ENCODE peak calls at places on chromosomes 13 and 19, in seven cellular contexts. M is upper lobe of right lung, D is psoas muscle, V is fibroblast of mammary gland, E is kidney, F is tibial artery, U is fibroblast of lung. N is an unnamed sample.

GRCh38 chr13:93234459-93234858 is 7.9 kb downstream of the GPC6 start:
- DNase-seq in F (no peak), M (no peak), D (no peak), V (no peak), U (no peak), E (no peak), N (no peak)

GRCh38 chr19:52138614-52139290 is 986 bp downstream of the ZNF616 start:
- DNase-seq in M (no peak), V (peak; percentile 16), U (no peak), D (no peak), E (no peak), F (peak; percentile 23), N (peak; percentile 12)

GRCh38 chr13:40613192-40613818 is 53.1 kb downstream of the FOXO1 start:
- DNase-seq in E (no peak), F (no peak), M (no peak), D (no peak), V (no peak), U (no peak), N (no peak)

GRCh38 chr13:110391273-110391672 is 84.2 kb downstream of the COL4A2 start:
- DNase-seq in D (no peak), M (no peak), E (no peak), V (peak; percentile 50), F (no peak), U (peak; percentile 52), N (peak; percentile 61)

GRCh38 chr19:18464646-18465045 is 26.7 kb upstream of the ISYNA1 start:
- DNase-seq in D (peak; percentile 87), U (peak; percentile 98), V (peak; percentile 92), F (peak; percentile 95), E (peak; percentile 91), M (peak; percentile 78), N (peak; percentile 89)

GRCh38 chr13:105914637-105915036 is 620.8 kb downstream of the EFNB2 start:
- DNase-seq in F (no peak), U (peak; percentile 98), D (no peak), M (no peak), V (peak; percentile 88), E (no peak), N (peak; percentile 80)

GRCh38 chr13:66425741-66426140 is 804.4 kb downstream of the PCDH9 start:
- DNase-seq in U (peak; percentile 53), V (peak; percentile 82), E (no peak), F (no peak), M (no peak), D (no peak), N (peak; percentile 25)

GRCh38 chr13:94415484-94415883 is 64.0 kb downstream of the DCT start:
- DNase-seq in U (no peak), V (no peak), M (no peak), E (no peak), D (no peak), F (no peak), N (no peak)

GRCh38 chr13:26882731-26883130 is 122.1 kb upstream of the GPR12 start:
- DNase-seq in F (no peak), U (no peak), D (no peak), E (no peak), M (no peak), V (no peak), N (no peak)

GRCh38 chr19:49570138-49570856 is 10.1 kb downstream of the NOSIP start:
- DNase-seq in M (no peak), U (peak; percentile 89), V (peak; percentile 91), D (no peak), E (no peak), F (peak; percentile 51), N (peak; percentile 92)

GRCh38 chr19:3535235-3535921 is 3.6 kb upstream of the TEKTIP1 start:
- DNase-seq in F (no peak), E (peak; percentile 73), V (no peak), U (no peak), M (no peak), D (no peak), N (no peak)

GRCh38 chr19:3533020-3533408 is 6.0 kb upstream of the TEKTIP1 start:
- DNase-seq in U (no peak), V (no peak), F (no peak), D (no peak), E (no peak), M (no peak), N (no peak)

GRCh38 chr19:3536429-3537100 is 2.4 kb upstream of the TEKTIP1 start:
- DNase-seq in U (no peak), F (peak; percentile 32), D (peak; percentile 78), V (no peak), E (peak; percentile 74), M (no peak), N (no peak)

GRCh38 chr19:3533563-3534216 is 5.3 kb upstream of the TEKTIP1 start:
- DNase-seq in M (no peak), U (no peak), V (no peak), F (no peak), D (no peak), E (no peak), N (no peak)

DNA sequence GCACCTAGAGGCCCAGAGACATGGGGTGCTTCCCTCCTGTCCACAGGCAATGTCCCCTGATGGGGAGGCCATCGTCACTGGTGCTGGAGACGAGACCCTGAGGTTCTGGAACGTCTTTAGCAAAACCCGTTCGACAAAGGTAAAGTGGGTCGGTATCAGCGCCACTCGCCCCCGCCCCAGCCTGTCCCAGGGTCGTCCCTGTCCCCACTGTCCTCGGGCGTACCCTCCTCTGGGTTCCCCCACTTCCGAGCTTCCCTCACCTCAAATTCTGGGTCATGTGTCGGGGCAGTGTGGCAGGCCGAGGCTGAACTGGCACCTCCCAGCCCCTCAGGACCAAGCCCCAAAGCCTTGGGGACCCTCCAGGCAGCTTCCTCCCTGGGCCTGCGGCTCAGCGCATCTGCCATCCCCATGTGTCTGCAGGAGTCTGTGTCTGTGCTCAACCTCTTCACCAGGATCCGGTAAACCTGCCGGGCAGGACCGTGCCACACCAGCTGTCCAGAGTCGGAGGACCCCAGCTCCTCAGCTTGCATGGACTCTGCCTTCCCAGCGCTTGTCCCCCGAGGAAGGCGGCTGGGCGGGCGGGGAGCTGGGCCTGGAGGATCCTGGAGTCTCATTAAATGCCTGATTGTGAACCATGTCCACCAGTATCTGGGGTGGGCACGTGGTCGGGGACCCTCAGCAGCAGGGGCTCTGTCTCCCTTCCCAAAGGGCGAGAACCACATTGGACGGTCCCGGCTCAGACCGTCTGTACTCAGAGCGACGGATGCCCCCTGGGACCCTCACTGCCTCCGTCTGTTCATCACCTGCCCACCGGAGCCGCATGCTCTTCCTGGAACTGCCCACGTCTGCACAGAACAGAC is 4.4 kb upstream of the TEKTIP1 start:
- DNase-seq in V (no peak), M (no peak), D (no peak), E (peak; percentile 71), F (no peak), U (no peak), N (no peak)
- H3K4me3 ChIP-seq in V (no peak overlapping the region), M (no peak overlapping the region), D (no peak overlapping the region), E (no peak overlapping the region), F (no peak overlapping the region), U (no peak overlapping the region), N (no peak overlapping the region)

DNA sequence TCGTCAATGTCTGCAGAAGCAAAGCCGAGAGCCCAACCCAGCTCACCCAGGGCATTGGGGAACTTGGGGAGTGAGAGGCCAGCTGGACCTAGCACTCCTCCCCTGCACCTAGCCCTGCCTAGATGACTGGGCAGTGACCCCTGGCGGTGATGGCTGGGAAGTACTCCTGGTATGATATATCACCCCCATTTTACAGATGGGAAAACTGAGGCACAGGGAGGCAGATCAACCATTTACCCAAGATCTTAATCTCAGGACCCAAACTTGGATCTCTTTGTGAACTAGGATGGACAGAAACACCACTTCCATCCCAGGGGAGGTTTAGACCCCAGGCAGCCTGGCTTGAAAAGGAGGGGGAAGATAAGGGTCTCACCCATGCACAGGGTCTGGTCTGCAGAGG is 43.5 kb downstream of the CCL25 start:
- DNase-seq in U (no peak), F (no peak), V (no peak), E (no peak), M (no peak), D (no peak), N (no peak)
- TF ChIP-seq CTCF in U (no peak), F (no peak), V (no peak), E (no peak), M (no peak), D (no peak), N (no peak)

GRCh38 chr13:48319458-48320395 is 16.2 kb downstream of the RB1 start:
- DNase-seq in U (no peak), M (peak; percentile 57), F (no peak), D (no peak), V (no peak), E (peak; percentile 63), N (no peak)
- H3K4me3 ChIP-seq in U (no peak overlapping the region), M (peak overlapping the region; percentile 28), F (peak overlapping the region; percentile 47), D (no peak overlapping the region), V (no peak overlapping the region), E (no peak overlapping the region), N (no peak overlapping the region)

DNA sequence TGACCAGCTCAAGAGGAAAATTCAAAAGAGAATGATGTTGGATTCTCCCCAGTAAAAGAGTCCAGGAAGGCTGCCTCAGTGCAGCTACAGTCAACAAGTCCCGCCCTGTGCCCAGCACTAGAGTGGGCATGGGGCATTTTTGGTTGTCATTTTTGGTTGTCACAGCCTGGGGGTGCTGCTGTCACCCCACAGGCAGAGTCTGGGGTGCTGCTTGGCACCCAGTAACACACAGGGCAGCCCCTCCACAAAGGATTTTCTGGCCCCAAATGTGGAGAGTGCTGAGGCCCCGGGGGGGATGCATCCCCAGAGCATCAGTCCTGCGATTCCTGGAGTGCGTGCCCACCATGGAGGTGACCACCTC is 28.2 kb upstream of the TMEM255B start:
- DNase-seq in U (no peak), D (no peak), E (peak; percentile 50), V (no peak), M (no peak), F (no peak), N (no peak)
- TF ChIP-seq CTCF in U (no peak), D (no peak), E (no peak), V (no peak), M (no peak), F (no peak), N (no peak)

GRCh38 chr19:28794301-28794700 is 418.6 kb downstream of the UQCRFS1 start:
- DNase-seq in U (no peak), E (no peak), V (no peak), F (no peak), D (no peak), M (no peak), N (no peak)

GRCh38 chr19:28793391-28794168 is 419.4 kb downstream of the UQCRFS1 start:
- DNase-seq in E (peak; percentile 69), U (no peak), D (no peak), M (no peak), F (no peak), V (no peak), N (no peak)
- H3K4me3 ChIP-seq in E (no peak overlapping the region), U (no peak overlapping the region), D (no peak overlapping the region), M (no peak overlapping the region), F (no peak overlapping the region), V (no peak overlapping the region), N (no peak overlapping the region)

DNA sequence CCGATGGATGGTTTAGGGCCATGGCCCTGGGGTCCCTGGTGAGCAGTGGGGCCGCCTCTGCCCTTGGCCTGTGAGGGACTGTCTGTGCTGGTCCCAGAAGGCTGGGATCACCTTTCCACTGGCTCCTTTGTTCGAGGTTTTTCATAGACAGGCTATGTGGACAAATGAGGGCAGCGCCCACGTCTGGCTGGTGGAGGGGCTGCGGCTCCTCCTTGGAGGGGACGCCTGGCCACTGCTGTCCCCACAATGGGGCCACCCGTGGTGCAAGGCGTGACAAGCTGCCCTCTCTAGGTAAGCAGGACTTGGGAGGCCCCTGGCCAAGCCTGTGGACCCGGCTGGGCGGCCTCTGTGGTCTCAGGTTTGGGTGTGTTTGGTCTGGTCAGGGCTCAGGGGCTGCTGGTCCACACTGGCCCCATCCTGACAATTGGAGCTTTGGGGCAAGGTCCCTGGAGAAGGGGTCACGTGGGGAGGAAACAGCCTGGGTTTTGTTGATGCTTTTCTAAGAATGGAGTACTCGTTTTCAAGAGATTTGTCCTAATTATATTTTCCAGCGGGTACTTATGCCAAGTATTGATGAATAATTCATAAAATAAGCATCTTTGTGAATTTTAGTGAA is 33.3 kb downstream of the MCF2L start:
- DNase-seq in V (no peak), D (no peak), M (no peak), U (no peak), E (no peak), F (no peak), N (no peak)
- TF ChIP-seq CTCF in V (no peak), D (peak; percentile 13), M (peak; percentile 22), U (no peak), E (no peak), F (no peak), N (peak; percentile 7)

N was measured in fibroblast of pulmonary artery.